ENCODE peak calls at places on chromosomes 6 and 20, in eight cellular contexts. One of them, this sample, is unnamed.

GRCh38 chr6:110255356-110255755 is 75.1 kb downstream of the CDC40 start:
- DNase-seq in activated CD4-positive, CD25-positive, alpha-beta regulatory T cell: no peak
- DNase-seq in HFFc6: peak
- DNase-seq in H54: no peak
- DNase-seq in iPS-NIHi11: peak
- DNase-seq in endodermal cell: peak
- DNase-seq in mammary epithelial cell: peak
- DNase-seq in effector memory CD4-positive, alpha-beta T cell: no peak
- DNase-seq in this sample: no peak

GRCh38 chr6:53375851-53376250 is 27.1 kb upstream of the ELOVL5 start:
- DNase-seq in activated CD4-positive, CD25-positive, alpha-beta regulatory T cell: no peak
- DNase-seq in HFFc6: no peak
- DNase-seq in H54: no peak
- DNase-seq in iPS-NIHi11: no peak
- DNase-seq in endodermal cell: no peak
- DNase-seq in mammary epithelial cell: no peak
- DNase-seq in effector memory CD4-positive, alpha-beta T cell: no peak
- DNase-seq in this sample: no peak

GRCh38 chr6:27414996-27415395 is 26.4 kb downstream of the ZNF391 start:
- DNase-seq in activated CD4-positive, CD25-positive, alpha-beta regulatory T cell: no peak
- DNase-seq in HFFc6: no peak
- DNase-seq in H54: no peak
- DNase-seq in iPS-NIHi11: no peak
- DNase-seq in endodermal cell: no peak
- DNase-seq in mammary epithelial cell: peak
- DNase-seq in effector memory CD4-positive, alpha-beta T cell: no peak
- DNase-seq in this sample: no peak

GRCh38 chr6:156720739-156721714 is 56.2 kb upstream of the ARID1B start:
- DNase-seq in activated CD4-positive, CD25-positive, alpha-beta regulatory T cell: no peak
- DNase-seq in HFFc6: no peak
- DNase-seq in H54: no peak
- DNase-seq in iPS-NIHi11: peak
- DNase-seq in endodermal cell: peak
- DNase-seq in mammary epithelial cell: peak
- DNase-seq in effector memory CD4-positive, alpha-beta T cell: no peak
- DNase-seq in this sample: no peak

GRCh38 chr6:43790031-43790430 is 20.0 kb downstream of the VEGFA start:
- DNase-seq in activated CD4-positive, CD25-positive, alpha-beta regulatory T cell: no peak
- DNase-seq in HFFc6: no peak
- DNase-seq in H54: no peak
- DNase-seq in iPS-NIHi11: no peak
- DNase-seq in endodermal cell: no peak
- DNase-seq in mammary epithelial cell: no peak
- DNase-seq in effector memory CD4-positive, alpha-beta T cell: no peak
- DNase-seq in this sample: no peak

GRCh38 chr20:51014797-51015722 is 7.8 kb downstream of the KCNG1 start:
- DNase-seq in activated CD4-positive, CD25-positive, alpha-beta regulatory T cell: no peak
- DNase-seq in HFFc6: peak
- DNase-seq in H54: peak
- DNase-seq in iPS-NIHi11: peak
- DNase-seq in endodermal cell: peak
- DNase-seq in mammary epithelial cell: peak
- DNase-seq in effector memory CD4-positive, alpha-beta T cell: no peak
- DNase-seq in this sample: no peak

GRCh38 chr6:149766156-149766768 is 16.7 kb downstream of the PCMT1 start:
- DNase-seq in activated CD4-positive, CD25-positive, alpha-beta regulatory T cell: no peak
- DNase-seq in HFFc6: peak
- DNase-seq in H54: no peak
- DNase-seq in iPS-NIHi11: no peak
- DNase-seq in endodermal cell: no peak
- DNase-seq in mammary epithelial cell: peak
- DNase-seq in effector memory CD4-positive, alpha-beta T cell: no peak
- DNase-seq in this sample: no peak

GRCh38 chr6:121755500-121755899 is 320.1 kb downstream of the GJA1 start:
- DNase-seq in activated CD4-positive, CD25-positive, alpha-beta regulatory T cell: no peak
- DNase-seq in HFFc6: no peak
- DNase-seq in H54: no peak
- DNase-seq in iPS-NIHi11: no peak
- DNase-seq in endodermal cell: no peak
- DNase-seq in mammary epithelial cell: no peak
- DNase-seq in effector memory CD4-positive, alpha-beta T cell: no peak
- DNase-seq in this sample: no peak

GRCh38 chr6:152356659-152357058 is 280.5 kb downstream of the SYNE1 start:
- DNase-seq in activated CD4-positive, CD25-positive, alpha-beta regulatory T cell: no peak
- DNase-seq in HFFc6: peak
- DNase-seq in H54: no peak
- DNase-seq in iPS-NIHi11: peak
- DNase-seq in endodermal cell: no peak
- DNase-seq in mammary epithelial cell: peak
- DNase-seq in effector memory CD4-positive, alpha-beta T cell: no peak
- DNase-seq in this sample: no peak

GRCh38 chr6:64750910-64751309 is 956.1 kb downstream of the EYS start:
- DNase-seq in activated CD4-positive, CD25-positive, alpha-beta regulatory T cell: no peak
- DNase-seq in HFFc6: no peak
- DNase-seq in H54: no peak
- DNase-seq in iPS-NIHi11: no peak
- DNase-seq in endodermal cell: no peak
- DNase-seq in mammary epithelial cell: no peak
- DNase-seq in effector memory CD4-positive, alpha-beta T cell: no peak
- DNase-seq in this sample: no peak

GRCh38 chr6:137193256-137194070 is 20.0 kb upstream of the IL22RA2 start:
- DNase-seq in activated CD4-positive, CD25-positive, alpha-beta regulatory T cell: no peak
- DNase-seq in HFFc6: no peak
- DNase-seq in H54: no peak
- DNase-seq in iPS-NIHi11: no peak
- DNase-seq in endodermal cell: no peak
- DNase-seq in mammary epithelial cell: no peak
- DNase-seq in effector memory CD4-positive, alpha-beta T cell: no peak
- DNase-seq in this sample: no peak

GRCh38 chr20:663315-664090 is 10.5 kb upstream of the SRXN1 start:
- DNase-seq in activated CD4-positive, CD25-positive, alpha-beta regulatory T cell: no peak
- DNase-seq in HFFc6: no peak
- DNase-seq in H54: no peak
- DNase-seq in iPS-NIHi11: peak
- DNase-seq in endodermal cell: peak
- DNase-seq in mammary epithelial cell: peak
- DNase-seq in effector memory CD4-positive, alpha-beta T cell: no peak
- DNase-seq in this sample: no peak

GRCh38 chr6:33634986-33635385 is 13.9 kb downstream of the ITPR3 start:
- DNase-seq in activated CD4-positive, CD25-positive, alpha-beta regulatory T cell: no peak
- DNase-seq in HFFc6: no peak
- DNase-seq in H54: no peak
- DNase-seq in iPS-NIHi11: no peak
- DNase-seq in endodermal cell: no peak
- DNase-seq in mammary epithelial cell: no peak
- DNase-seq in effector memory CD4-positive, alpha-beta T cell: no peak
- DNase-seq in this sample: no peak